ENCODE peak calls at places on chromosome 22, in four cellular contexts. S is stimulated activated CD4-positive, alpha-beta T cell treated with anti-CD3 and anti-CD28 coated beads, Interleukin-4, amount 100 ng/mL, for 48 hours; C is foreskin fibroblast; T is memory B cell. P is an unnamed sample.

GRCh38 chr22:39181356-39181755 is 28.9 kb upstream of the CBX7 start:
- DNase-seq in S (no peak), C (no peak), T (no peak), P (no peak)

GRCh38 chr22:48918585-48919186 is 909.0 kb downstream of the BRD1 start:
- DNase-seq in S (no peak), C (no peak), T (no peak), P (no peak)

GRCh38 chr22:40088818-40089217 is 88.9 kb upstream of the TNRC6B start:
- DNase-seq in S (no peak), C (no peak), T (no peak), P (no peak)

GRCh38 chr22:37674951-37675929 is at the start of gene LGALS1:
- DNase-seq in S (peak), C (peak), T (no peak), P (peak)

GRCh38 chr22:17230239-17230638 is 11.0 kb upstream of the ADA2 start:
- DNase-seq in S (no peak), C (no peak), T (no peak), P (no peak)

GRCh38 chr22:42440728-42441127 is 8.5 kb upstream of the NFAM1 start:
- DNase-seq in S (no peak), C (no peak), T (no peak), P (no peak)

GRCh38 chr22:46055176-46055850 is 78.4 kb upstream of the WNT7B start:
- DNase-seq in S (no peak), C (no peak), T (no peak), P (no peak)

GRCh38 chr22:19769393-19769715 is 8.8 kb downstream of the TBX1 start:
- DNase-seq in S (no peak), C (no peak), T (no peak), P (no peak)

GRCh38 chr22:17727244-17727892 is 46.9 kb downstream of the BID start:
- DNase-seq in S (no peak), C (no peak), T (no peak), P (no peak)

GRCh38 chr22:35600466-35600865 is 16.7 kb downstream of the MB start:
- DNase-seq in S (no peak), C (no peak), T (no peak), P (no peak)

GRCh38 chr22:19291218-19291579 is 320 bp downstream of the CLTCL1 start:
- DNase-seq in S (peak), C (no peak), T (no peak), P (no peak)

GRCh38 chr22:24957043-24957442 is 4.5 kb downstream of the KIAA1671 start:
- DNase-seq in S (no peak), C (no peak), T (no peak), P (no peak)

GRCh38 chr22:44191036-44191454 is 10.3 kb downstream of the PARVG start:
- DNase-seq in S (peak), C (no peak), T (peak), P (no peak)